ENCODE peak calls at places on chromosome 2, in nine cellular contexts. O, A, N, L, Y, X, R, M and E are unnamed samples.
A peak's percentile ranks its signal among the peaks of the same experiment; 100 is the strongest.

GRCh38 chr2:182631299-182631698 is 84.8 kb upstream of the DNAJC10 start:
- DNase-seq in N (no peak), Y (no peak), A (no peak), O (no peak), R (no peak), X (no peak), M (no peak), L (no peak), E (no peak)

GRCh38 chr2:64213607-64214275 is 69.5 kb upstream of the PELI1 start:
- DNase-seq in A (no peak), M (no peak), X (peak; percentile 36), R (no peak), L (no peak), N (no peak), Y (no peak), O (no peak), E (no peak)

GRCh38 chr2:17355608-17356329 is 162.5 kb downstream of the RAD51AP2 start:
- DNase-seq in X (no peak), L (no peak), M (no peak), A (no peak), O (no peak), N (no peak), Y (no peak), R (no peak), E (no peak)

GRCh38 chr2:1968988-1969700 is 224.8 kb upstream of the PXDN start:
- DNase-seq in M (no peak), L (no peak), A (no peak), X (no peak), N (no peak), Y (no peak), R (no peak), O (no peak), E (no peak)

GRCh38 chr2:27322301-27322765 is 564 bp downstream of the MPV17 start:
- DNase-seq in O (no peak), N (peak; percentile 25), M (peak; percentile 21), Y (peak; percentile 25), X (peak; percentile 24), A (peak; percentile 48), L (no peak), R (no peak), E (no peak)

GRCh38 chr2:130791617-130791939 is 36.2 kb downstream of the AMER3 start:
- DNase-seq in R (no peak), N (no peak), M (no peak), A (no peak), X (no peak), O (no peak), L (no peak), Y (no peak), E (no peak)

GRCh38 chr2:156399224-156399949 is 36.8 kb upstream of the GPD2 start:
- DNase-seq in X (no peak), A (peak; percentile 59), O (no peak), M (peak; percentile 70), L (no peak), R (peak; percentile 37), Y (peak; percentile 50), N (peak; percentile 79), E (no peak)

GRCh38 chr2:23430263-23430662 is 45.3 kb downstream of the KLHL29 start:
- DNase-seq in M (peak; percentile 55), R (no peak), N (no peak), A (peak; percentile 90), L (no peak), O (no peak), Y (peak; percentile 86), X (no peak), E (no peak)

GRCh38 chr2:113896791-113897190 is 6.9 kb downstream of the ACTR3 start:
- DNase-seq in Y (peak; percentile 72), L (no peak), O (no peak), M (no peak), N (no peak), X (no peak), A (peak; percentile 35), R (no peak), E (no peak)

GRCh38 chr2:30385327-30385726 is 61.7 kb upstream of the LCLAT1 start:
- DNase-seq in A (peak; percentile 63), N (peak; percentile 45), L (peak; percentile 70), O (no peak), X (no peak), M (peak; percentile 54), R (no peak), Y (peak; percentile 68), E (peak; percentile 45)

GRCh38 chr2:164257794-164258193 is 363.5 kb downstream of the GRB14 start:
- DNase-seq in M (no peak), N (peak; percentile 30), O (no peak), Y (no peak), L (no peak), A (peak; percentile 36), R (no peak), X (no peak), E (no peak)

GRCh38 chr2:20141056-20141762 is 83.7 kb downstream of the SDC1 start:
- DNase-seq in N (peak; percentile 99), Y (peak; percentile 95), M (peak; percentile 78), A (peak; percentile 98), L (no peak), X (no peak), R (no peak), O (no peak), E (no peak)

GRCh38 chr2:158505448-158505934 is 48.7 kb downstream of the PKP4 start:
- DNase-seq in Y (no peak), A (no peak), L (no peak), X (no peak), N (peak; percentile 54), R (no peak), M (no peak), O (no peak), E (no peak)